ENCODE peak calls at places on chromosome 19, in eight cellular contexts. V, W, B, Z, F, O, H and I are unnamed samples. For H3K9me3, the result is how much of the 10 kb centered on the place peaks cover.

GRCh38 chr19:801030-801860 is 4.0 kb downstream of the PTBP1 start:
- DNase-seq in V (no peak), W (no peak), B (no peak), Z (no peak), F (peak), O (peak), H (peak), I (peak)

GRCh38 chr19:16070366-16070990 is 5.8 kb upstream of the TPM4 start:
- DNase-seq in V (peak), W (peak), B (peak), Z (peak), F (no peak), O (peak), H (peak), I (peak)

GRCh38 chr19:16454519-16454918 is 17.3 kb downstream of the EPS15L1 start:
- DNase-seq in V (no peak), W (no peak), B (no peak), Z (no peak), F (no peak), O (no peak), H (no peak), I (no peak)

GRCh38 chr19:38839816-38840582 is 8.4 kb upstream of the ECH1 start:
- DNase-seq in V (no peak), W (no peak), B (no peak), Z (no peak), F (no peak), O (no peak), H (peak), I (peak)

GRCh38 chr19:44303976-44304568 is 753 bp downstream of the ZNF235 start:
- DNase-seq in V (peak), W (no peak), B (peak), Z (no peak), F (peak), O (no peak), H (no peak), I (no peak)

GRCh38 chr19:49932041-49932451 is 2.7 kb upstream of the NUP62 start:
- DNase-seq in V (no peak), W (no peak), B (no peak), Z (no peak), F (no peak), O (no peak), H (no peak), I (no peak)

GRCh38 chr19:1241417-1242095 is at the start of gene ATP5F1D:
- DNase-seq in V (peak), W (peak), B (peak), Z (peak), F (peak), O (no peak), H (peak), I (peak)

GRCh38 chr19:48394331-48395169 is 1.1 kb downstream of the GRIN2D start:
- DNase-seq in V (no peak), W (no peak), B (no peak), Z (no peak), F (no peak), O (no peak), H (no peak), I (no peak)

GRCh38 chr19:2251577-2252480 is 2.7 kb downstream of the AMH start:
- DNase-seq in V (no peak), W (no peak), B (no peak), Z (peak), F (peak), O (no peak), H (no peak), I (no peak)

GRCh38 chr19:33956941-33957340 is 160.3 kb downstream of the KCTD15 start:
- DNase-seq in V (no peak), W (no peak), B (no peak), Z (no peak), F (no peak), O (no peak), H (no peak), I (no peak)

GRCh38 chr19:27964165-27964564 is 1248.8 kb downstream of the UQCRFS1 start:
- DNase-seq in V (no peak), W (no peak), B (no peak), Z (no peak), F (no peak), O (no peak), H (no peak), I (no peak)

GRCh38 chr19:48182434-48182833 is 12.0 kb downstream of the ZSWIM9 start:
- DNase-seq in V (no peak), W (no peak), B (no peak), Z (no peak), F (no peak), O (no peak), H (no peak), I (no peak)

GRCh38 chr19:48874309-48875135 is 2.3 kb downstream of the PPP1R15A start:
- DNase-seq in V (peak), W (peak), B (no peak), Z (no peak), F (no peak), O (no peak), H (peak), I (peak)

GRCh38 chr19:18262917-18263316 is 11.3 kb downstream of the IQCN start:
- DNase-seq in V (no peak), W (no peak), B (no peak), Z (no peak), F (no peak), O (no peak), H (no peak), I (no peak)

GRCh38 chr19:38808741-38809140 is 4.0 kb downstream of the LGALS4 start:
- DNase-seq in V (no peak), W (no peak), B (no peak), Z (no peak), F (no peak), O (no peak), H (no peak), I (no peak)

GRCh38 chr19:37251308-37252229 is 33.6 kb downstream of the ZNF383 start:
- DNase-seq in V (no peak), W (peak), B (peak), Z (peak), F (peak), O (peak), H (peak), I (peak)

GRCh38 chr19:4971424-4971793 is 2.5 kb downstream of the KDM4B start:
- DNase-seq in V (no peak), W (no peak), B (peak), Z (no peak), F (peak), O (no peak), H (no peak), I (peak)

GRCh38 chr19:38843175-38843758 is 6.5 kb downstream of the HNRNPL start:
- DNase-seq in V (peak), W (no peak), B (no peak), Z (no peak), F (no peak), O (no peak), H (no peak), I (no peak)

GRCh38 chr19:55446060-55446459 is 3.0 kb upstream of the SHISA7 start:
- DNase-seq in V (no peak), W (no peak), B (no peak), Z (peak), F (no peak), O (no peak), H (no peak), I (no peak)

GRCh38 chr19:35116085-35116801 is 620 bp downstream of the FXYD3 start:
- DNase-seq in V (no peak), W (no peak), B (peak), Z (peak), F (no peak), O (no peak), H (no peak), I (peak)

GRCh38 chr19:15280048-15280725 is 47.9 kb upstream of the EPHX3 start:
- DNase-seq in V (no peak), W (no peak), B (no peak), Z (no peak), F (no peak), O (no peak), H (peak), I (peak)

GRCh38 chr19:17829855-17830566 is 8.7 kb upstream of the INSL3 start:
- DNase-seq in V (peak), W (no peak), B (peak), Z (peak), F (peak), O (no peak), H (peak), I (peak)

GRCh38 chr19:22532388-22533310 is 101.5 kb upstream of the ZNF492 start:
- DNase-seq in V (no peak), W (no peak), B (no peak), Z (no peak), F (no peak), O (peak), H (peak), I (peak)

GRCh38 chr19:38429055-38429810 is 3.2 kb upstream of the RASGRP4 start:
- DNase-seq in V (no peak), W (no peak), B (no peak), Z (no peak), F (no peak), O (no peak), H (no peak), I (no peak)

GRCh38 chr19:29323046-29323971 is 110.4 kb upstream of the UQCRFS1 start:
- DNase-seq in V (no peak), W (no peak), B (no peak), Z (no peak), F (no peak), O (no peak), H (no peak), I (no peak)

GRCh38 chr19:2623743-2624142 is 78.8 kb downstream of the GNG7 start:
- DNase-seq in V (no peak), W (no peak), B (no peak), Z (no peak), F (no peak), O (no peak), H (no peak), I (no peak)

GRCh38 chr19:40672573-40673299 is 17.7 kb downstream of the NUMBL start:
- DNase-seq in V (no peak), W (no peak), B (no peak), Z (no peak), F (no peak), O (no peak), H (no peak), I (no peak)

GRCh38 chr19:42394751-42395150 is 4.7 kb upstream of the CNFN start:
- DNase-seq in V (no peak), W (no peak), B (no peak), Z (no peak), F (no peak), O (no peak), H (no peak), I (no peak)

GRCh38 chr19:31118292-31118925 is 230.8 kb downstream of the TSHZ3 start:
- DNase-seq in V (no peak), W (no peak), B (no peak), Z (no peak), F (no peak), O (no peak), H (no peak), I (no peak)

GRCh38 chr19:28746486-28746885 is 466.5 kb downstream of the UQCRFS1 start:
- DNase-seq in V (no peak), W (no peak), B (no peak), Z (no peak), F (no peak), O (no peak), H (no peak), I (no peak)

GRCh38 chr19:43575955-43576451 is 402 bp downstream of the PINLYP start:
- DNase-seq in V (no peak), W (no peak), B (peak), Z (no peak), F (no peak), O (no peak), H (no peak), I (no peak)

GRCh38 chr19:55492362-55492944 is 4.2 kb downstream of the SSC5D start:
- DNase-seq in V (no peak), W (no peak), B (no peak), Z (no peak), F (no peak), O (no peak), H (no peak), I (no peak)

GRCh38 chr19:17327068-17327653 is 7.5 kb downstream of the ANO8 start:
- DNase-seq in V (no peak), W (no peak), B (no peak), Z (no peak), F (no peak), O (no peak), H (no peak), I (no peak)

GRCh38 chr19:39126593-39127187 is 1.1 kb downstream of the PAK4 start:
- DNase-seq in V (peak), W (no peak), B (peak), Z (no peak), F (no peak), O (no peak), H (no peak), I (peak)

GRCh38 chr19:34017024-34017423 is 155.3 kb upstream of the LSM14A start:
- DNase-seq in V (no peak), W (no peak), B (no peak), Z (no peak), F (no peak), O (no peak), H (no peak), I (no peak)

GRCh38 chr19:38684078-38684861 is 36.8 kb downstream of the ACTN4 start:
- DNase-seq in V (peak), W (peak), B (peak), Z (peak), F (no peak), O (peak), H (peak), I (no peak)

GRCh38 chr19:52963229-52963760 is 614 bp upstream of the ZNF816 start:
- DNase-seq in V (no peak), W (no peak), B (no peak), Z (no peak), F (peak), O (no peak), H (no peak), I (no peak)

GRCh38 chr19:18761531-18762110 is 29.5 kb downstream of the COMP start:
- DNase-seq in V (no peak), W (no peak), B (no peak), Z (no peak), F (no peak), O (no peak), H (peak), I (no peak)

DNA sequence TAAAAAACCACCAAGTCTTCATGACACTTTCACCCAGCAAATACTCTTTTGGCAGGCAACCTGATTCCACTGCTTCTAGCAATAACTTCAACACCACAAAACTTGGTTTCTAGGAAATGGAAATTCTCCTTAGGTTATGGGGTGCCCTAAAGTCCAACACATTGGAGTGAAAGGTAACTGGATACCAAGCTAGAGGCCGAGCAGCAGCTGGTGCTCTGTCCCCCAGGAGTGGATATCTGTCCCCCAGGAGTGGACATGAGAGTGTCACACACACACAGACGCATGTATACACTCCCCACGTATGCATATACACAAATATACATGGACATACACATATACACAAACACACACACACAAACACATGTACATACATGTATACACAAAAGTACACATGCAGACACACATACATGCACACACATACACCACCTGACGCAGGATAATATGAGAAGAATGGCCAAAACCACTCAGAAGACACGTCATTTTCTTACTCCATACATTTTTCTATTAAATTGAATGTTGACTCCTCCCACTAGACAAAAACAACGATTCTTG is 50.8 kb downstream of the RFX2 start:
- DNase-seq in V (no peak), W (no peak), B (no peak), Z (no peak), F (no peak), O (no peak), H (no peak), I (no peak)
- H3K27ac ChIP-seq in V (no peak), W (no peak), B (no peak), Z (peak), F (peak), O (peak), H (peak), I (no peak)

GRCh38 chr19:57075125-57075524 is 44.7 kb upstream of the USP29 start:
- DNase-seq in V (no peak), W (no peak), B (no peak), Z (no peak), F (no peak), O (no peak), H (no peak), I (no peak)
- H3K9me3 ChIP-seq in V (half or more), W (under half), B (under half), Z (under half), F (under half), O (under half), H (under half), I (under half)

DNA sequence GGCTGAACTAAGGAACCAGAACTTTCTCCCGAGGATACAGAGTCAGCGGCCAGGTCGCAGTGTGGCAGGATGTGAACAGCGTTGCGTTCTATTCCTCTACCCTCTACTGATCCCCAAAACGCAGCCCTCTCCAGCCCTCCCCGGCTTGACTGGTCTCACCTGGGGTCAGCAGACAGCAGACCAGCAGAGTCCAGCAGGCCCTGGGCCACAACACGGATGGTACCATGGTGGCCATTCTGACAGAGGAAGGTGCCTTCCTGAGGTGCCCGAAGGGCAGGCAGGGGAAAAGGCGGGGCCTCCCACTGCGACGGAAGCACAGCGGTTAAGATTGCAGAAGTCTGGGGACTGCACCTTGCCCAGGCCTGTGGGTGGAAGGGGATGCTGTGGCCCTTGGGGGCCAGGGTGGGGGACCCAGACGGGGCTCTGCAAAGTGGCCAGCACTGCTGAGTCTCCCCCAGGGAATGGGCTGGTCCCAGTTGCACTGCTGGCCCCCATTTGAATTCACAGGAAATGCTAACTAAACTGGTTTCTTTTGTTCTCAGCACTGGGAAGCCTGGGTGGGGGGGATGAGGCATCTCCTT is at the start of gene ICAM3:
- DNase-seq in V (no peak), W (peak), B (no peak), Z (no peak), F (no peak), O (no peak), H (no peak), I (no peak)
- H3K4me3 ChIP-seq in V (no peak), W (peak), B (no peak), Z (no peak), F (no peak), O (peak), H (no peak), I (no peak)

DNA sequence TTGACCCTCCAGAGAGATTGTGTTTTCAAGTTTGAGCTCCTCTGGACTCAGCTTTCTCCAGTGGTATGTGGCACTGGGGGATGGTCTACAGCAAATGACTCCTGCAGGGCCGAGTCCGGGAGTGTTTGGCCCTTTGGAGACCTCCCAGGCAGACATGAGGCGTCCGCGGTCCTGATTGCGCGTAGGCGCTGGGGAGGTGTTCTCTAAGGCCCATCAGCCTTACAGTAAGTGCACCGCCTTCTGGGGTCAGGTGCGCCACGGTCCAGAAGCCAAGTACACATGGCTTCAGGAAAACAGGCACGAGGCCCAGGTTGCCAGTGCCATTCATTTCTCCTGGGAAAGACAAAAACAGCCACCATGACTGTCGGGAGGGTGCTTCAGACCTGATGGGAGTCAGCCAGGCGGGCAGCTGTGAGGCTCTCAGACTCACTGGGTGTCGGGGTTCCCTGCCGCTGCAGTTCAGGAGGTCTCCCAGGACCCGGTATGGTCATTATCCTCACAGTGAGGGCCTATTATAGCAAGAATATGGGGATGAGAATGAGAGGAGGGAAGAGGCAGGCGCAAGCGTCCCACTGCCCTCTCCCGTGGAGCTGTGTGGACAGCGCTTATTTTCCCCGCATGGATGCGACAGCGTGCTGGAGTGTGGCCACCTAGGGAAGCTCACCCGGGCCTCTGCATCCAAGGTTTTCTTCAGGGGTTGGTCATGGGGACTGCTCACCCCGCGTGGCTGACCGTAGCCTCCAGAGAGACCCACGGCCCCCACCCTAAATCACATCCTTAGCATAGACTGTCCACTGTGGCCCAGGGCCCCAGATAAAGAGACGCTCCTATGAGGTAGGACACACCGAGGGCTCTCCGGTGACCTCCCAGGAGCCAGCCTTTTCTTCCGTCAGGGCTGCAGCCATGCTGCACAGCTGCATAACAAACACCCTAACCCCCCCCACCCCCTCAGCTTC is 21.8 kb downstream of the CCDC8 start:
- DNase-seq in V (no peak), W (no peak), B (no peak), Z (peak), F (no peak), O (no peak), H (peak), I (no peak)
- H3K27ac ChIP-seq in V (no peak), W (no peak), B (no peak), Z (no peak), F (no peak), O (peak), H (no peak), I (no peak)

GRCh38 chr19:10952809-10953208 is 8.0 kb upstream of the SMARCA4 start:
- DNase-seq in V (no peak), W (no peak), B (peak), Z (no peak), F (no peak), O (no peak), H (no peak), I (peak)

DNA sequence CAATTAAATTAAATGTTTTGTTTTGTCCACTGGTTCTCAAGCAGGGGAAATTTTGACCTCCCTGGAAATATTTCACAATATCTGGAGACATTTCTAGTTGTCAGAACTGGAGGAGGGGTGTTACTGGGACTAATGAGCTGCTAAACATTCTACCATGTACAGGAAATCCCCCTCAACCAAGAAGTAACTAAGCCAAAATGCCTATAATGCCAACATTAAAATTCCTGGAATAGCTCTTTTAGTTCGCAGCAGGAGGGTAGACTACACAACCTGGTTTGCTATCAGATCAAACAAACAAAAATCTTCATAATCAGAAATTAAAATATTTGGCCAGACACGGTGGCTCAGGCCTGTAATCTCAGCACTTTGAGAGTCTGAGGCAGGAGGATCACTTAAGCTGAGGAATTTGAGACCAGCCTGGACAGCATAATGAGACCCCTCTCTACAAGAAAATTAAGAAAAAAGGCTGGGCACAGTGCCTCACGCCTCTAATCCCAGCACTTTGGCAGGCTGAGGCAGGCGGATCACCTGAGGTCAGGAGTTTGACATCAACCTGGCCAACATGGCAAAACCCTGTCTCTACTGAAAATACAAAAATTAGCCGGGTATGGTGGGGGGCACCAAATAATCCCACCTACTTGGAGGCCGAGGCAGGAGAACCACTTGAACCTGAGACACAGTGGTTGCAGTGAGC is 13.7 kb upstream of the SMARCA4 start:
- DNase-seq in V (no peak), W (no peak), B (no peak), Z (no peak), F (no peak), O (no peak), H (no peak), I (no peak)
- H3K9me3 ChIP-seq in V (under half), W (under half), B (under half), Z (under half), F (under half), O (under half), H (under half), I (under half)